ENCODE peak calls at places on chromosomes 11 and 22, in nine cellular contexts. S, K, C, B, G, Q, J, U and X are unnamed samples.

GRCh38 chr11:115716577-115717214 is 212.5 kb upstream of the CADM1 start:
- DNase-seq in S (no peak), K (no peak), C (no peak), B (no peak), G (no peak), Q (no peak), J (no peak), U (no peak), X (no peak)

GRCh38 chr11:103863497-103863896 is 172.9 kb upstream of the DDI1 start:
- DNase-seq in S (no peak), K (no peak), C (no peak), B (no peak), G (peak; percentile 86), Q (no peak), J (peak; percentile 12), U (no peak), X (peak; percentile 82)

GRCh38 chr11:85029964-85030363 is 597.2 kb downstream of the DLG2 start:
- DNase-seq in S (no peak), K (no peak), C (no peak), B (no peak), G (peak; percentile 77), Q (no peak), J (peak; percentile 4), U (no peak), X (peak; percentile 60)

GRCh38 chr11:69864930-69865661 is 45.9 kb upstream of the FGF3 start:
- DNase-seq in S (no peak), K (no peak), C (no peak), B (no peak), G (no peak), Q (no peak), J (no peak), U (no peak), X (no peak)

GRCh38 chr11:112012877-112013276 is 12.3 kb upstream of the DLAT start:
- DNase-seq in S (no peak), K (no peak), C (no peak), B (no peak), G (peak; percentile 90), Q (no peak), J (peak; percentile 21), U (no peak), X (peak; percentile 52)

GRCh38 chr11:1224491-1225385 is 1.9 kb downstream of the MUC5B start:
- DNase-seq in S (peak; percentile 30), K (no peak), C (no peak), B (peak; percentile 73), G (no peak), Q (peak; percentile 4), J (no peak), U (no peak), X (no peak)

GRCh38 chr22:43852605-43853327 is 9.5 kb downstream of the SULT4A1 start:
- DNase-seq in S (peak; percentile 21), K (no peak), C (no peak), B (no peak), G (no peak), Q (no peak), J (no peak), U (no peak), X (no peak)

GRCh38 chr11:6431861-6432260 is 8.9 kb downstream of the HPX start:
- DNase-seq in S (no peak), K (no peak), C (peak; percentile 39), B (no peak), G (peak; percentile 41), Q (no peak), J (peak; percentile 98), U (no peak), X (peak; percentile 65)

GRCh38 chr11:75597636-75598035 is 35.6 kb downstream of the SERPINH1 start:
- DNase-seq in S (no peak), K (peak; percentile 33), C (no peak), B (no peak), G (no peak), Q (no peak), J (peak; percentile 69), U (no peak), X (no peak)

GRCh38 chr11:2526808-2527381 is 82.1 kb downstream of the KCNQ1 start:
- DNase-seq in S (peak; percentile 38), K (peak; percentile 11), C (no peak), B (peak; percentile 87), G (no peak), Q (peak; percentile 47), J (no peak), U (peak; percentile 60), X (no peak)